ENCODE peak calls at places on chromosomes 6 and 20, in five cellular contexts. One of them, this sample, is unnamed.
A peak's percentile ranks its signal among the peaks of the same experiment; 100 is the strongest.

GRCh38 chr6:122170274-122170673 is 229.2 kb upstream of the HSF2 start:
- DNase-seq in A549: no peak
- DNase-seq in tibial artery: no peak
- DNase-seq in fibroblast of mammary gland: no peak
- DNase-seq in thyroid gland: no peak
- DNase-seq in this sample: no peak

GRCh38 chr20:61724376-61724775 is 341.3 kb downstream of the TAF4 start:
- DNase-seq in A549: peak; percentile 36
- DNase-seq in tibial artery: no peak
- DNase-seq in fibroblast of mammary gland: no peak
- DNase-seq in thyroid gland: no peak
- DNase-seq in this sample: no peak

GRCh38 chr20:2163757-2164156 is 62.1 kb downstream of the STK35 start:
- DNase-seq in A549: no peak
- DNase-seq in tibial artery: peak; percentile 17
- DNase-seq in fibroblast of mammary gland: no peak
- DNase-seq in thyroid gland: no peak
- DNase-seq in this sample: no peak

GRCh38 chr6:66496659-66497058 is 789.6 kb upstream of the EYS start:
- DNase-seq in A549: peak; percentile 28
- DNase-seq in tibial artery: no peak
- DNase-seq in fibroblast of mammary gland: peak; percentile 19
- DNase-seq in thyroid gland: no peak
- DNase-seq in this sample: no peak

GRCh38 chr6:143677891-143678737 is at the start of gene PHACTR2:
- DNase-seq in A549: peak; percentile 67
- DNase-seq in tibial artery: peak; percentile 88
- DNase-seq in fibroblast of mammary gland: peak; percentile 81
- DNase-seq in thyroid gland: peak; percentile 81
- DNase-seq in this sample: peak; percentile 42

GRCh38 chr6:10082385-10082784 is 332.5 kb downstream of the TFAP2A start:
- DNase-seq in A549: no peak
- DNase-seq in tibial artery: no peak
- DNase-seq in fibroblast of mammary gland: no peak
- DNase-seq in thyroid gland: no peak
- DNase-seq in this sample: no peak

GRCh38 chr6:21133902-21134301 is 459.6 kb upstream of the SOX4 start:
- DNase-seq in A549: no peak
- DNase-seq in tibial artery: no peak
- DNase-seq in fibroblast of mammary gland: no peak
- DNase-seq in thyroid gland: no peak
- DNase-seq in this sample: no peak

GRCh38 chr6:38290133-38290801 is 349.5 kb downstream of the BTBD9 start:
- DNase-seq in A549: no peak
- DNase-seq in tibial artery: no peak
- DNase-seq in fibroblast of mammary gland: no peak
- DNase-seq in thyroid gland: no peak
- DNase-seq in this sample: no peak

GRCh38 chr20:35575958-35576357 is 34.1 kb downstream of the ERGIC3 start:
- DNase-seq in A549: no peak
- DNase-seq in tibial artery: no peak
- DNase-seq in fibroblast of mammary gland: no peak
- DNase-seq in thyroid gland: no peak
- DNase-seq in this sample: no peak

GRCh38 chr6:139711714-139712585 is 337.5 kb upstream of the CITED2 start:
- DNase-seq in A549: no peak
- DNase-seq in tibial artery: no peak
- DNase-seq in fibroblast of mammary gland: peak; percentile 66
- DNase-seq in thyroid gland: no peak
- DNase-seq in this sample: no peak

GRCh38 chr6:139925894-139926641 is 551.6 kb upstream of the CITED2 start:
- DNase-seq in A549: peak; percentile 1
- DNase-seq in tibial artery: peak; percentile 64
- DNase-seq in fibroblast of mammary gland: peak; percentile 98
- DNase-seq in thyroid gland: no peak
- DNase-seq in this sample: no peak

GRCh38 chr6:116876635-116877611 is at the start of gene RFX6:
- DNase-seq in A549: no peak
- DNase-seq in tibial artery: no peak
- DNase-seq in fibroblast of mammary gland: no peak
- DNase-seq in thyroid gland: peak; percentile 23
- DNase-seq in this sample: no peak

GRCh38 chr6:135179920-135180457 is 1.1 kb upstream of the MYB start:
- DNase-seq in A549: no peak
- DNase-seq in tibial artery: no peak
- DNase-seq in fibroblast of mammary gland: peak; percentile 19
- DNase-seq in thyroid gland: no peak
- DNase-seq in this sample: no peak

GRCh38 chr6:121800047-121800446 is 364.6 kb downstream of the GJA1 start:
- DNase-seq in A549: no peak
- DNase-seq in tibial artery: no peak
- DNase-seq in fibroblast of mammary gland: no peak
- DNase-seq in thyroid gland: no peak
- DNase-seq in this sample: no peak

GRCh38 chr20:38630727-38631126 is 29.1 kb downstream of the ARHGAP40 start:
- DNase-seq in A549: no peak
- DNase-seq in tibial artery: no peak
- DNase-seq in fibroblast of mammary gland: no peak
- DNase-seq in thyroid gland: no peak
- DNase-seq in this sample: no peak

GRCh38 chr6:104473021-104473429 is 386.7 kb downstream of the HACE1 start:
- DNase-seq in A549: no peak
- DNase-seq in tibial artery: no peak
- DNase-seq in fibroblast of mammary gland: no peak
- DNase-seq in thyroid gland: no peak
- DNase-seq in this sample: no peak

GRCh38 chr6:33249732-33250625 is 21.7 kb downstream of the VPS52 start:
- DNase-seq in A549: no peak
- DNase-seq in tibial artery: peak; percentile 70
- DNase-seq in fibroblast of mammary gland: peak; percentile 93
- DNase-seq in thyroid gland: peak; percentile 5
- DNase-seq in this sample: peak; percentile 36

GRCh38 chr6:18035330-18035854 is 48.0 kb upstream of the KIF13A start:
- DNase-seq in A549: no peak
- DNase-seq in tibial artery: no peak
- DNase-seq in fibroblast of mammary gland: no peak
- DNase-seq in thyroid gland: no peak
- DNase-seq in this sample: no peak

GRCh38 chr6:16766043-16766521 is 4.8 kb upstream of the ATXN1 start:
- DNase-seq in A549: peak; percentile 84
- DNase-seq in tibial artery: no peak
- DNase-seq in fibroblast of mammary gland: peak; percentile 93
- DNase-seq in thyroid gland: no peak
- DNase-seq in this sample: no peak

GRCh38 chr20:36248836-36249235 is 12.6 kb downstream of the AAR2 start:
- DNase-seq in A549: no peak
- DNase-seq in tibial artery: no peak
- DNase-seq in fibroblast of mammary gland: no peak
- DNase-seq in thyroid gland: no peak
- DNase-seq in this sample: no peak

GRCh38 chr6:36539814-36540568 is 7.3 kb downstream of the STK38 start:
- DNase-seq in A549: no peak
- DNase-seq in tibial artery: no peak
- DNase-seq in fibroblast of mammary gland: no peak
- DNase-seq in thyroid gland: no peak
- DNase-seq in this sample: no peak

GRCh38 chr6:48249071-48249470 is 138.1 kb upstream of the PTCHD4 start:
- DNase-seq in A549: no peak
- DNase-seq in tibial artery: no peak
- DNase-seq in fibroblast of mammary gland: no peak
- DNase-seq in thyroid gland: no peak
- DNase-seq in this sample: no peak

DNA sequence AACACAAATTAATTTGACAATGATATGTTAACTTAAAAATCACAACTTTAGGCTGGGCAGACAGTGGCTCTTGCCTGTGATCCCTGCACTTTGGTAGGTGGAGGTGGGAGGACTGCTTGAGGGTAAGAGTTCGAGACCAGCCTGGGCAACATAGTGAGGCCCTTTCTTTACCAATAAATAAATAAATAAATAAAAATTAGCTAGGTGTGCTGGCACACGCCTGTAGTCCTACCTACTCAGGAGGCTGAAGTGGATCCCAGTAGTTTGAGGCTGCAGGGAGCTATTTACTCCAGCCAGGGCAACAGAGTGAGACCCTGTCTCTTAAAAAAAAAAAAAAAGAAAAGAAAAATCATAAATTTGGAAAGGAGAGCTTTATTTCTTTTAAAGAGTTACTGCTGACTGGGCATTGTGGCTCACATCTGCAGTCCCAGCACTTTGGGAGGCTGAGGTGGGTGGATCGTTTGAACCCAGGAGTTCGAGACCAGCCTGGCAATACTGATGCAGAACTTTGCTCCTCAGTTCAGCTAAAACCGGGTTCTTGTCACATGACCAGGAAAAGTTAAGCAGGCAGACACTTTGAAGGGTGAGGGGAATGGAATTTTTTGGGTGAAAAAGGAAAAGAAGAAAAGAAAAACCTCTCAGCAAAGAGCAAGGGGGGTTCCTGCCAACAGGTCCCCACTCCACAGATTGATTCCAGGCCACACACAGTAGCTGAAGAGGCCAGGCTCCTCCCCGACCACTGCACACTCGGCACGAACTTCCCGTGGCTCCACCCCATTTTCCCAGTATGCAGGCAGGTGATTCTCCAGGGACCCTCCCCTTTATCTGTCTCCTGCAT is 44.0 kb upstream of the DDR1 start:
- DNase-seq in A549: no peak
- DNase-seq in tibial artery: no peak
- DNase-seq in fibroblast of mammary gland: no peak
- DNase-seq in thyroid gland: no peak
- DNase-seq in this sample: no peak
- H3K4me3 ChIP-seq in A549: no peak overlapping the region
- H3K4me3 ChIP-seq in tibial artery: no peak overlapping the region
- H3K4me3 ChIP-seq in fibroblast of mammary gland: no peak overlapping the region
- H3K4me3 ChIP-seq in thyroid gland: no peak overlapping the region
- H3K4me3 ChIP-seq in this sample: no peak overlapping the region

GRCh38 chr6:132218063-132218696 is 183.1 kb downstream of the MOXD1 start:
- DNase-seq in A549: no peak
- DNase-seq in tibial artery: no peak
- DNase-seq in fibroblast of mammary gland: peak; percentile 48
- DNase-seq in thyroid gland: no peak
- DNase-seq in this sample: no peak
- TF ChIP-seq CTCF in A549: peak; percentile 57
- TF ChIP-seq CTCF in tibial artery: peak; percentile 40
- TF ChIP-seq CTCF in fibroblast of mammary gland: peak; percentile 59
- TF ChIP-seq CTCF in thyroid gland: peak; percentile 35
- TF ChIP-seq CTCF in this sample: peak; percentile 51

GRCh38 chr6:15505463-15505918 is 157.3 kb downstream of the DTNBP1 start:
- DNase-seq in A549: no peak
- DNase-seq in tibial artery: peak; percentile 60
- DNase-seq in fibroblast of mammary gland: no peak
- DNase-seq in thyroid gland: no peak
- DNase-seq in this sample: no peak

GRCh38 chr6:15503346-15503680 is 159.5 kb downstream of the DTNBP1 start:
- DNase-seq in A549: no peak
- DNase-seq in tibial artery: no peak
- DNase-seq in fibroblast of mammary gland: no peak
- DNase-seq in thyroid gland: no peak
- DNase-seq in this sample: no peak

GRCh38 chr6:15506066-15506465 is 156.8 kb downstream of the DTNBP1 start:
- DNase-seq in A549: no peak
- DNase-seq in tibial artery: peak; percentile 54
- DNase-seq in fibroblast of mammary gland: no peak
- DNase-seq in thyroid gland: no peak
- DNase-seq in this sample: no peak

GRCh38 chr6:15504040-15504491 is 158.8 kb downstream of the DTNBP1 start:
- DNase-seq in A549: no peak
- DNase-seq in tibial artery: peak; percentile 75
- DNase-seq in fibroblast of mammary gland: peak; percentile 62
- DNase-seq in thyroid gland: peak; percentile 31
- DNase-seq in this sample: no peak

DNA sequence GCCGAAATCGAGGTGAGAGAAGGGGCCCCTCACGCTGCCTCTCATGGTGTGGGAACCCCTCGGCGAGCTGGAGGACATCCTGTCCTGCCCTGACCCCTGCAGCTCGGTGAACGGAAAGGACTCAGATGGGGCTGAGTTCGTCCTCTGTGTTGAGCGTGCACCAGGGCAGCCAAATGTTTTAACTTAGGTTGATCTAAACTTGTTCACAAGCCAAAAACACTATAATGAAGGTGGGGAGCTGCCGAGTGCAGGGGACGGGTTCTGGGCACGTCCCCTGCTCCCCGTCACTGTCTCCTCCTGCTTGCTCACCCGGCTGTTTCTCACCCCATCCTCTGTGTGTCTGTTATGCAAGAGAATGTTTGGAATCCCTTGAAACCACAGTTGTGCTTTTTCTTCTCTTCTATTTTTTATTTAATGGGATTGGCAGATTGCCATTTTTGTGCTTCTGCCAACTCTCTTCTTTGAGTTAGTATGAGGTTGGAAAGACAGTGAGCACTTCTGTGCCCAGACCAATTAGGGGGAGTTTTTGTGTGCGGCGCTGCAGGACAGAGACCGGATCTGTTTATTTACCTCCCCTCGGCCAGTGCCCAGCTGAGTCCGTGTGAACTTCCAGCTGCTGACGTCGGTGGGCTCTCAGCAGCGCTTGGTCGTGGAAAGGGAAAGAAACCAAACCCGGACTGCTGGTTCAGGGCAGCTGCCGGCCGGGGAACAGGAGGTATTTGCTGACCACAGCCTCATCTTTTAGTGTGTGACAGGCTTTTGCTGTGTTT is 158.1 kb downstream of the DTNBP1 start:
- DNase-seq in A549: no peak
- DNase-seq in tibial artery: peak; percentile 85
- DNase-seq in fibroblast of mammary gland: peak; percentile 98
- DNase-seq in thyroid gland: peak; percentile 77
- DNase-seq in this sample: peak; percentile 74
- H3K4me3 ChIP-seq in A549: no peak overlapping the region
- H3K4me3 ChIP-seq in tibial artery: peak overlapping the region; percentile 31
- H3K4me3 ChIP-seq in fibroblast of mammary gland: peak overlapping the region; percentile 11
- H3K4me3 ChIP-seq in thyroid gland: no peak overlapping the region
- H3K4me3 ChIP-seq in this sample: peak overlapping the region; percentile 20

GRCh38 chr6:83514877-83515466 is 2.6 kb downstream of the PRSS35 start:
- DNase-seq in A549: peak; percentile 57
- DNase-seq in tibial artery: no peak
- DNase-seq in fibroblast of mammary gland: peak; percentile 76
- DNase-seq in thyroid gland: no peak
- DNase-seq in this sample: no peak

GRCh38 chr6:83517500-83517899 is 5.2 kb downstream of the PRSS35 start:
- DNase-seq in A549: no peak
- DNase-seq in tibial artery: no peak
- DNase-seq in fibroblast of mammary gland: no peak
- DNase-seq in thyroid gland: no peak
- DNase-seq in this sample: no peak

DNA sequence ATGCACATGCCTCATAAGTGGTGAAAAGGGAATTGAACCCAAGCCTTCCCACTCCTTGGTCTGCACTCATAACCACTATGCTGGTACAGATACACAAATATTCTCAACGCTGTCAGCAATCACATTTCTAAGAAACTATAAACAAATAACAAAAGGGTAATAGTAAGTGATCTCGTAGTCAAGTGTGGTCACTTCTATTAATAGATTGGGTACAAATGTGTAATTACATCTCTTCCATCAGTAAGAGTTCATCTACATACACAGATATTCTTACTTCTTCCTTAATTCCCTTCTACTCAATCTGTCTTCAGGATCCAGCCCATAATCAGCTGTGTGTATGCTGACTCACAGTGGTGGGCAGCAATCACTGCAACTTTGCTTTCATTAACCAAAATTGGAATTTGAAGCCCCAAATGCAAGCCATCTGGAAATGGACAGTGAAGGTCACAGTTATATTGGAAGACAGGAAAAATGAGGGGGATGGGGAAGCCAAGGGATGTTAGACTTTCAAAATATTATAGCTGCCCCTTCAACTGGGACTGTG is 6.7 kb downstream of the PRSS35 start:
- DNase-seq in A549: peak; percentile 4
- DNase-seq in tibial artery: no peak
- DNase-seq in fibroblast of mammary gland: peak; percentile 61
- DNase-seq in thyroid gland: no peak
- DNase-seq in this sample: no peak
- TF ChIP-seq CTCF in A549: peak; percentile 14
- TF ChIP-seq CTCF in tibial artery: no peak
- TF ChIP-seq CTCF in fibroblast of mammary gland: peak; percentile 52
- TF ChIP-seq CTCF in thyroid gland: no peak
- TF ChIP-seq CTCF in this sample: peak; percentile 55